ENCODE peak calls at places on chromosomes 3 and 15, in four cellular contexts. I is uterus, P is A549, F is testis. R is an unnamed sample.

GRCh38 chr3:48119495-48120193 is 68.6 kb downstream of the CDC25A start:
- DNase-seq in P (no peak), I (peak), F (peak), R (no peak)

GRCh38 chr3:47098910-47099309 is 65.0 kb downstream of the SETD2 start:
- DNase-seq in I (no peak), P (no peak), F (no peak), R (no peak)

GRCh38 chr3:179071161-179071568 is 444 bp downstream of the ZMAT3 start:
- DNase-seq in I (no peak), P (peak), F (peak), R (peak)

GRCh38 chr15:79994651-79995050 is 23.7 kb upstream of the BCL2A1 start:
- DNase-seq in F (no peak), I (no peak), P (peak), R (no peak)

GRCh38 chr15:47376190-47376589 is 341.1 kb upstream of the SEMA6D start:
- DNase-seq in F (no peak), I (no peak), P (no peak), R (no peak)

GRCh38 chr3:120459196-120459595 is 8.4 kb upstream of the FSTL1 start:
- DNase-seq in I (no peak), P (no peak), F (no peak), R (no peak)

GRCh38 chr3:124256156-124256555 is 264.2 kb upstream of the ROPN1 start:
- DNase-seq in F (no peak), I (no peak), P (no peak), R (no peak)

GRCh38 chr3:124044961-124045360 is 53.0 kb upstream of the ROPN1 start:
- DNase-seq in P (no peak), I (no peak), F (no peak), R (no peak)

GRCh38 chr3:50525987-50526386 is 22.6 kb upstream of the CACNA2D2 start:
- DNase-seq in P (peak), I (no peak), F (peak), R (peak)

GRCh38 chr3:50552598-50552997 is 14.9 kb downstream of the C3orf18 start:
- DNase-seq in P (no peak), F (no peak), I (no peak), R (no peak)

GRCh38 chr3:105516972-105517371 is 150.3 kb downstream of the ALCAM start:
- DNase-seq in F (peak), P (peak), I (no peak), R (no peak)

GRCh38 chr15:49096090-49096750 is 50.0 kb upstream of the SECISBP2L start:
- DNase-seq in P (no peak), F (no peak), I (no peak), R (no peak)

GRCh38 chr3:136818851-136819783 is at the start of gene SLC35G2:
- DNase-seq in F (peak), P (peak), I (peak), R (peak)

GRCh38 chr15:68578175-68578959 is 426 bp upstream of the CORO2B start:
- DNase-seq in I (peak), F (peak), P (peak), R (no peak)

GRCh38 chr3:52934626-52935530 is 37.5 kb upstream of the STIMATE start:
- DNase-seq in I (peak), P (peak), F (peak), R (peak)

GRCh38 chr15:74320358-74321247 is 46.8 kb downstream of the CYP11A1 start:
- DNase-seq in P (peak), F (peak), I (peak), R (no peak)

GRCh38 chr3:177071496-177072156 is 125.7 kb downstream of the TBL1XR1 start:
- DNase-seq in I (no peak), P (no peak), F (no peak), R (no peak)

GRCh38 chr3:141753399-141753798 is 9.8 kb upstream of the GRK7 start:
- DNase-seq in P (no peak), I (no peak), F (no peak), R (no peak)

GRCh38 chr3:30350011-30350410 is 256.4 kb upstream of the TGFBR2 start:
- DNase-seq in F (no peak), I (no peak), P (no peak), R (no peak)

GRCh38 chr15:48798319-48798718 is 12.6 kb downstream of the CEP152 start:
- DNase-seq in P (no peak), I (no peak), F (no peak), R (no peak)

GRCh38 chr15:74227968-74228722 is 8.0 kb upstream of the CCDC33 start:
- DNase-seq in I (no peak), F (no peak), P (no peak), R (no peak)

GRCh38 chr3:60609446-60609845 is 641.8 kb downstream of the FHIT start:
- DNase-seq in P (peak), F (no peak), I (no peak), R (no peak)

GRCh38 chr15:31366169-31366734 is 39.6 kb downstream of the KLF13 start:
- DNase-seq in F (peak), P (no peak), I (peak), R (no peak)
- TF ChIP-seq POLR2A in F (no peak), P (no peak), I (no peak), R (no peak)

GRCh38 chr3:33364060-33364459 is 76.1 kb downstream of the UBP1 start:
- DNase-seq in I (no peak), F (no peak), P (no peak), R (no peak)

GRCh38 chr3:33358172-33358781 is 81.0 kb downstream of the FBXL2 start:
- DNase-seq in P (no peak), F (no peak), I (no peak), R (no peak)

GRCh38 chr3:33360136-33360825 is 79.9 kb downstream of the UBP1 start:
- DNase-seq in F (no peak), P (peak), I (no peak), R (no peak)

GRCh38 chr3:33364531-33365128 is 75.6 kb downstream of the UBP1 start:
- DNase-seq in P (no peak), I (no peak), F (no peak), R (no peak)

DNA sequence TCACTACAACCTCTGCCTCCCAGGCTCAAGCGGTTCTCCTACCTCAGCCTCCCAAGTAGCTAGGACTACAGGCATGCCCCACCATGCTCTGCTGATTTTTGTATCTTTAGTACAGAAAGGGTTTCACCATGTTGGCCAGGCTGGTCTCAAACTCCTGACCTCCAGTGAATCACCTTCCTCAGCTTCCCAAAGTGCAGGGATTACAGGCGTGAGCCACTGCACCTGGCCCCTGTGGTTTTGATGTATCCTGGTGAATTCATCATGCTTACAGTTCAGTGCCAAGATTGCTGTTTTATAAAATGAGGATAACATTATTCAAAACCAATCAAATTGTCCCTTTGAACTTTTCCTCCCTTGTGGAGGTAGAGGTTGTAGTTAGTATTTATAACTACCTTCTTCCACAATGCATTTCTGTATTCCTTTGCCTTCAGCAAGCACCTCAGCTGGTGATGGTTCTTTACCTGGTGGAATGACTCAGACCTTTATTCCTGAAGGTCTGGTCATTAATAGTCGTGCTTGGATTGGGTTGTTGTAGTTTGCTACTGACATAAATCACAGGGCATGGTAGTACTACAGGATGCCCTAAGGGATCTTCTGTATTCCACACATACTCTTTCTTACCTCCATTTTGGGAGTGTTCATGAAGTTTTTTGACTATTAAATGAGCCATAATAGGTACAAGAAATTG is 76.9 kb downstream of the UBP1 start:
- DNase-seq in F (no peak), I (no peak), P (no peak), R (no peak)
- TF ChIP-seq POLR2A in F (no peak), I (no peak), P (no peak), R (no peak)

GRCh38 chr3:193554790-193555189 is at the start of gene ATP13A4:
- DNase-seq in P (no peak), F (no peak), I (no peak), R (no peak)
- TF ChIP-seq POLR2A in P (no peak), F (no peak), I (no peak), R (no peak)

GRCh38 chr15:40762919-40763800 is 708 bp upstream of the GCHFR start:
- DNase-seq in F (peak), P (peak), I (peak), R (peak)

GRCh38 chr15:40766906-40767837 is 2.6 kb upstream of the C15orf62 start:
- DNase-seq in I (no peak), F (no peak), P (peak), R (no peak)

GRCh38 chr15:40764766-40765136 is 883 bp downstream of the GCHFR start:
- DNase-seq in P (no peak), I (no peak), F (no peak), R (no peak)

GRCh38 chr15:40766194-40766830 is 2.4 kb downstream of the GCHFR start:
- DNase-seq in I (no peak), F (no peak), P (no peak), R (no peak)

GRCh38 chr15:40763801-40764765 is at the start of gene GCHFR:
- DNase-seq in P (peak), I (peak), F (peak), R (peak)
- TF ChIP-seq POLR2A in P (peak), I (no peak), F (no peak), R (no peak)

DNA sequence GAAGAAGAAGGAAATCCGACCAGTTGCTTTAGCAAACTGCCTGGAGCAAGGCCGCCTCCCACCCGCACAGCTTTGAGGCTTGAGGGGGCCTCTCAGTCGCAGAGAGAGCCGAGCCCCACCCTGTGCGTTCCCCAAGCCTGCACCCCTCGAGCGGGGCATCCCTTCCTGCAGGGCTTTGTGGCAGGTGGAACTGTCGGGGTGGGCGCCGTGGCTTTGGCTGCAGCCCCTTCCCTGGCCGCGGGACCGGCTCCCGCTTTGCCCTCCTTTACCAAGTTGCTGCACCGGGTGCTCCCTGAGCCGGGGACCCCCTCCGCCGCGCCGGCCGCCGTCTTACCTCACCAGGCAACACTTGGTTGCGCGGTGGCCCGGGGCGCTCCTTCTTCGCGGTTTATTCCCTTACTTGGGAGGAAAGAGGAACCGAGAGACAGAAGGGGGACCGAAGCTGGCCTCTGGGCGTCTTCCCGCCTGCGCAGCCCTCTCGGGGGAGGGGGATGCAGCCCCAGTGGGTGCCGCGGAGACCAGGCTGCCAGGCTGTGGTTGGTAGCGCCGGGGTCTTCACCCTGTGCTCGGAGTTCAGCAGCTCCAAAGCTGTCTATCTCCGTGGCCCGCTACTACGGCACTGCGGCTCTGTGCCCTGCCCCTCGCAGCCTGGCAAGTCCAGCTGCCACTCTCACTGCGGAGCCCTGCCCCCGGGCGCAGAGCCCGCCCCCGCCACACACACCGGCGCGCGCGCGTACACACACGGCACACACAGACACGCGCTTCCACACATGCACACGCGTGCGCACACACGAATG is at the start of gene DGKG:
- DNase-seq in F (peak), P (peak), I (peak), R (peak)
- TF ChIP-seq POLR2A in F (no peak), P (no peak), I (peak), R (no peak)

DNA sequence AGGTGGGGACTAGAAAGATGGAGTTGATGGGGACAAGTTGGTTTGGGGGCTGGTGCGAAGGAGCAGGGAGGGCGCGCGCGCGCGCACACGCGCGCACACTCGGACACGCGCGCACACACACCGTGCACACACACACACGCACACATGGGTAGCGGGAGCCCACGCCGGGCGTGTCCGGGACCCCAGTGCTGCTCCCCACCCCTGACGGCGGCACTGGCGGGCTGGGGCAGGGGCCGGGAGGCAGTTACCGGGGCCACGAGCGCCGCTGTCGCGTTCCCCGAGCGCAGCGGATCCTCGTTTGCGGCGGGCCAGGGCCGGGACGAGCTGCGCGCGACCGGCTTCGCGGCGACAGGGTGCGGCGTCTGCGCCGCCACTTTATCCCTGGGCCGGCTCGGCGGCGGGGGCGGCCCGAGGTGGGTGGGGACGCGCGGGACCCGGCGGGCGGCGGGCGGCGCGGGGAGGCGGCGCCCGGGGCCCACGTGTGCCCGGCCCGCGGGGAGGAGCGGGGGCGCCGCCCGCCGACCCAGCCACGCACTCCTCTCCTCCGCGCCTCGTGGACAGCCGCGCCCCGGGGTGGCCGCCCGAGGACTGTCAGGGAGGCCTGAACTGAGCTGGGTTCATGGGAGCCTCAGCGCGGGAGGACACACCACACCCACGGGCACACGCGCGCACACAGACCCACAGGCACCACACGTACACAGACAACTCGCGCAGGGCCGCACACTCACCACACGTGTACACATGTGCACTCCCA is 698 bp upstream of the MGLL start:
- DNase-seq in P (peak), F (peak), I (peak), R (peak)
- TF ChIP-seq POLR2A in P (peak), F (no peak), I (no peak), R (no peak)

GRCh38 chr15:39172380-39173281 is 408.2 kb upstream of the THBS1 start:
- DNase-seq in F (peak), P (no peak), I (peak), R (no peak)
- TF ChIP-seq POLR2A in F (no peak), P (no peak), I (no peak), R (no peak)

GRCh38 chr3:14403636-14404395 is 1.4 kb downstream of the SLC6A6 start:
- DNase-seq in F (peak), I (peak), P (peak), R (no peak)

GRCh38 chr3:14404396-14405119 is 2.2 kb downstream of the SLC6A6 start:
- DNase-seq in P (peak), I (no peak), F (no peak), R (no peak)

GRCh38 chr3:14405120-14405885 is 2.9 kb downstream of the SLC6A6 start:
- DNase-seq in P (no peak), I (peak), F (no peak), R (no peak)

GRCh38 chr3:14401692-14402303 is 608 bp upstream of the SLC6A6 start:
- DNase-seq in P (no peak), I (no peak), F (no peak), R (no peak)

DNA sequence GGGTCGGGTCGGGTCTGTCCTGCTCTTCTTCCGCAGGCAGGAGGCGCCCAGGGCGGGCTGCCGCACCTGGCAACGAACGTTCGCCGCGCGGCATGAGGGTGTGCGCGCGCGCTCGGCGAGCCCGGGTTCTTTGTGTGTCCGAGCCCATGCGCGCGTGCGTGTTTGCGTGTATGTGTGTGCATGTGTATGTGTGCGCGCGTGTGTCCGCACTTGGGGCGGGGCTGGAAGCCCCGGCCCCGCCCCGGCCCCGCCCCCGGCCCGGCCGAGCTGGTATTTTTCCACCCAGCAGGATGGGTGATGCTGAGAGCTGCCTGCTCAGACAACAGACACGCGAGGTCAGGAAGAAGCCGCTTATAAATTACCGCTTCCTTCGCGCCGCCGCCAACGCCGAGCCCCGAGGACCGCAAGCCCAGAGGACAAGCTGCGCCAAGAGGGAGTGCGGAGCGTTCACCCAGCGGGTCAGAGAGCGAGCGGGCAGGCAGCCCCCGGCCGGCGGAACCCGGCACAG is at the start of gene SLC6A6:
- DNase-seq in P (peak), F (peak), I (peak), R (peak)
- TF ChIP-seq POLR2A in P (peak), F (no peak), I (peak), R (peak)

R was measured in GM12891.